ENCODE peak calls at places on chromosomes 12 and 14, in four cellular contexts. One of them, this sample, is unnamed.

GRCh38 chr12:49295087-49296001 is at the start of gene PRPH:
- DNase-seq in IMR-90: no peak
- DNase-seq in H1: peak
- DNase-seq in mesendoderm: peak
- DNase-seq in this sample: peak

GRCh38 chr14:69580009-69580577 is 5.4 kb upstream of the CCDC177 start:
- DNase-seq in IMR-90: peak
- DNase-seq in H1: peak
- DNase-seq in mesendoderm: peak
- DNase-seq in this sample: peak

GRCh38 chr12:49950310-49951251 is at the start of gene AQP2:
- DNase-seq in IMR-90: no peak
- DNase-seq in H1: no peak
- DNase-seq in mesendoderm: peak
- DNase-seq in this sample: no peak

GRCh38 chr12:1777798-1778197 is 42.6 kb upstream of the LRTM2 start:
- DNase-seq in IMR-90: peak
- DNase-seq in H1: no peak
- DNase-seq in mesendoderm: no peak
- DNase-seq in this sample: no peak

GRCh38 chr12:52800259-52800917 is 4.5 kb upstream of the KRT3 start:
- DNase-seq in IMR-90: no peak
- DNase-seq in H1: no peak
- DNase-seq in mesendoderm: no peak
- DNase-seq in this sample: no peak

GRCh38 chr12:51480978-51481377 is 56.3 kb downstream of the SLC4A8 start:
- DNase-seq in IMR-90: no peak
- DNase-seq in H1: no peak
- DNase-seq in mesendoderm: no peak
- DNase-seq in this sample: no peak

GRCh38 chr14:28141662-28142061 is 624.9 kb upstream of the FOXG1 start:
- DNase-seq in IMR-90: no peak
- DNase-seq in H1: no peak
- DNase-seq in mesendoderm: no peak
- DNase-seq in this sample: no peak

GRCh38 chr14:103097994-103098957 is 3.8 kb downstream of the EXOC3L4 start:
- DNase-seq in IMR-90: no peak
- DNase-seq in H1: no peak
- DNase-seq in mesendoderm: no peak
- DNase-seq in this sample: no peak

GRCh38 chr12:9646794-9647622 is 22.5 kb upstream of the CLEC2D start:
- DNase-seq in IMR-90: peak
- DNase-seq in H1: no peak
- DNase-seq in mesendoderm: peak
- DNase-seq in this sample: no peak

GRCh38 chr12:108966378-108967151 is 54.3 kb downstream of the SVOP start:
- DNase-seq in IMR-90: no peak
- DNase-seq in H1: no peak
- DNase-seq in mesendoderm: no peak
- DNase-seq in this sample: no peak

GRCh38 chr12:112716099-112717093 is 75.2 kb upstream of the RPH3A start:
- DNase-seq in IMR-90: no peak
- DNase-seq in H1: peak
- DNase-seq in mesendoderm: peak
- DNase-seq in this sample: peak

GRCh38 chr12:28574746-28575592 is 384.7 kb downstream of the CCDC91 start:
- DNase-seq in IMR-90: no peak
- DNase-seq in H1: no peak
- DNase-seq in mesendoderm: no peak
- DNase-seq in this sample: no peak

GRCh38 chr12:30399859-30400258 is 295.8 kb downstream of the IPO8 start:
- DNase-seq in IMR-90: no peak
- DNase-seq in H1: no peak
- DNase-seq in mesendoderm: no peak
- DNase-seq in this sample: no peak

GRCh38 chr14:67420102-67420739 is 8.3 kb upstream of the PLEK2 start:
- DNase-seq in IMR-90: no peak
- DNase-seq in H1: peak
- DNase-seq in mesendoderm: peak
- DNase-seq in this sample: peak

GRCh38 chr12:115313929-115314328 is 630.0 kb upstream of the TBX3 start:
- DNase-seq in IMR-90: peak
- DNase-seq in H1: no peak
- DNase-seq in mesendoderm: peak
- DNase-seq in this sample: no peak

GRCh38 chr12:66692170-66692569 is 13.3 kb upstream of the GRIP1 start:
- DNase-seq in IMR-90: no peak
- DNase-seq in H1: no peak
- DNase-seq in mesendoderm: no peak
- DNase-seq in this sample: no peak

GRCh38 chr14:53715390-53715730 is 241.3 kb downstream of the BMP4 start:
- DNase-seq in IMR-90: peak
- DNase-seq in H1: no peak
- DNase-seq in mesendoderm: no peak
- DNase-seq in this sample: no peak

GRCh38 chr12:93048646-93049045 is 119.6 kb upstream of the EEA1 start:
- DNase-seq in IMR-90: no peak
- DNase-seq in H1: no peak
- DNase-seq in mesendoderm: no peak
- DNase-seq in this sample: no peak

GRCh38 chr12:2052861-2053674 is at the start of gene CACNA1C:
- DNase-seq in IMR-90: peak
- DNase-seq in H1: peak
- DNase-seq in mesendoderm: peak
- DNase-seq in this sample: peak

GRCh38 chr12:14410841-14411569 is 45.5 kb downstream of the ATF7IP start:
- DNase-seq in IMR-90: no peak
- DNase-seq in H1: no peak
- DNase-seq in mesendoderm: no peak
- DNase-seq in this sample: no peak

GRCh38 chr12:95548056-95548538 is 3.2 kb downstream of the USP44 start:
- DNase-seq in IMR-90: no peak
- DNase-seq in H1: peak
- DNase-seq in mesendoderm: peak
- DNase-seq in this sample: peak

GRCh38 chr12:104521731-104522130 is 65.0 kb downstream of the CHST11 start:
- DNase-seq in IMR-90: peak
- DNase-seq in H1: no peak
- DNase-seq in mesendoderm: no peak
- DNase-seq in this sample: no peak

GRCh38 chr14:50045039-50045711 is 71.2 kb downstream of the VCPKMT start:
- DNase-seq in IMR-90: peak
- DNase-seq in H1: no peak
- DNase-seq in mesendoderm: no peak
- DNase-seq in this sample: no peak

GRCh38 chr12:38523920-38524319 is 207.3 kb downstream of the ALG10B start:
- DNase-seq in IMR-90: no peak
- DNase-seq in H1: no peak
- DNase-seq in mesendoderm: no peak
- DNase-seq in this sample: no peak

GRCh38 chr14:22544406-22544805 is 44.6 kb downstream of the DAD1 start:
- DNase-seq in IMR-90: no peak
- DNase-seq in H1: no peak
- DNase-seq in mesendoderm: no peak
- DNase-seq in this sample: no peak

GRCh38 chr12:57883700-57884099 is 37.2 kb upstream of the CTDSP2 start:
- DNase-seq in IMR-90: no peak
- DNase-seq in H1: no peak
- DNase-seq in mesendoderm: no peak
- DNase-seq in this sample: no peak

GRCh38 chr14:81137316-81137715 is 83.4 kb downstream of the GTF2A1 start:
- DNase-seq in IMR-90: peak
- DNase-seq in H1: no peak
- DNase-seq in mesendoderm: peak
- DNase-seq in this sample: no peak

GRCh38 chr12:51873251-51873994 is 14.5 kb upstream of the ANKRD33 start:
- DNase-seq in IMR-90: no peak
- DNase-seq in H1: no peak
- DNase-seq in mesendoderm: no peak
- DNase-seq in this sample: no peak

GRCh38 chr12:48512855-48513254 is 12.6 kb upstream of the OR8S1 start:
- DNase-seq in IMR-90: no peak
- DNase-seq in H1: no peak
- DNase-seq in mesendoderm: no peak
- DNase-seq in this sample: no peak

GRCh38 chr12:65656904-65657351 is 167.4 kb upstream of the HMGA2 start:
- DNase-seq in IMR-90: peak
- DNase-seq in H1: no peak
- DNase-seq in mesendoderm: no peak
- DNase-seq in this sample: no peak

GRCh38 chr14:101781240-101782061 is 19.9 kb downstream of the PPP2R5C start:
- DNase-seq in IMR-90: no peak
- DNase-seq in H1: peak
- DNase-seq in mesendoderm: peak
- DNase-seq in this sample: no peak

GRCh38 chr12:96714199-96714598 is 192.9 kb upstream of the NEDD1 start:
- DNase-seq in IMR-90: no peak
- DNase-seq in H1: no peak
- DNase-seq in mesendoderm: no peak
- DNase-seq in this sample: no peak

GRCh38 chr14:65356327-65356836 is 56.1 kb upstream of the FUT8 start:
- DNase-seq in IMR-90: peak
- DNase-seq in H1: no peak
- DNase-seq in mesendoderm: peak
- DNase-seq in this sample: peak

GRCh38 chr14:102911541-102911951 is 10.9 kb upstream of the AMN start:
- DNase-seq in IMR-90: no peak
- DNase-seq in H1: no peak
- DNase-seq in mesendoderm: no peak
- DNase-seq in this sample: no peak

GRCh38 chr12:131005161-131006035 is 51.7 kb downstream of the ADGRD1 start:
- DNase-seq in IMR-90: no peak
- DNase-seq in H1: no peak
- DNase-seq in mesendoderm: no peak
- DNase-seq in this sample: no peak

GRCh38 chr12:50110762-50111416 is 1.1 kb upstream of the COX14 start:
- DNase-seq in IMR-90: peak
- DNase-seq in H1: peak
- DNase-seq in mesendoderm: peak
- DNase-seq in this sample: peak

GRCh38 chr12:69932154-69932553 is 107.1 kb downstream of the MYRFL start:
- DNase-seq in IMR-90: no peak
- DNase-seq in H1: no peak
- DNase-seq in mesendoderm: peak
- DNase-seq in this sample: peak

GRCh38 chr14:76870146-76870545 is 43.9 kb downstream of the LRRC74A start:
- DNase-seq in IMR-90: no peak
- DNase-seq in H1: no peak
- DNase-seq in mesendoderm: peak
- DNase-seq in this sample: peak

GRCh38 chr12:121030576-121031212 is 8.4 kb downstream of the OASL start:
- DNase-seq in IMR-90: no peak
- DNase-seq in H1: no peak
- DNase-seq in mesendoderm: no peak
- DNase-seq in this sample: no peak
- H4K5ac ChIP-seq in IMR-90: no peak
- H4K5ac ChIP-seq in H1: no peak
- H4K5ac ChIP-seq in mesendoderm: no peak
- H4K5ac ChIP-seq in this sample: no peak

GRCh38 chr12:127787544-127787943 is 479.4 kb upstream of the TMEM132C start:
- DNase-seq in IMR-90: no peak
- DNase-seq in H1: no peak
- DNase-seq in mesendoderm: no peak
- DNase-seq in this sample: no peak
- H4K5ac ChIP-seq in IMR-90: no peak
- H4K5ac ChIP-seq in H1: no peak
- H4K5ac ChIP-seq in mesendoderm: no peak
- H4K5ac ChIP-seq in this sample: no peak

GRCh38 chr12:23775208-23775607 is 174.3 kb downstream of the SOX5 start:
- DNase-seq in IMR-90: no peak
- DNase-seq in H1: no peak
- DNase-seq in mesendoderm: no peak
- DNase-seq in this sample: no peak
- H4K5ac ChIP-seq in IMR-90: no peak
- H4K5ac ChIP-seq in H1: no peak
- H4K5ac ChIP-seq in mesendoderm: no peak
- H4K5ac ChIP-seq in this sample: no peak

DNA sequence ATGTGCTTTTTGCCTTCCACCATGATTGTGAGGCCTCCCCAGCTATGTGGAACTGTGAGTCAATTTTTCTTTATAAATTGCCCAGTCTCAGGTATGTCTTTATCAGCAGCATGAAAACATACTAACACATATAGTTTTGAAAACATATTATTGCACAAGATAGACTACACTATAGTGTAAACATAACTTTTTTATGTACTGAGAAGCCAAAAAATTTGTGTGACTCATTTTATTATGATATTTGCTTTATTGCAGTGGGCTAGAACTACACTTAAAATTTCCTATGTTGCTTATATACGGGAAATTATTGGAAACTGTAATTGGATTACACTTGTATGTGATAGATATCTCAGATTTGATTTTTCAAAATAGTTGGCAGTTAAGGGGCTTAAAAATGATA is 885.5 kb upstream of the FBXO33 start:
- DNase-seq in IMR-90: no peak
- DNase-seq in H1: no peak
- DNase-seq in mesendoderm: no peak
- DNase-seq in this sample: no peak
- H4K5ac ChIP-seq in IMR-90: no peak
- H4K5ac ChIP-seq in H1: no peak
- H4K5ac ChIP-seq in mesendoderm: no peak
- H4K5ac ChIP-seq in this sample: no peak

DNA sequence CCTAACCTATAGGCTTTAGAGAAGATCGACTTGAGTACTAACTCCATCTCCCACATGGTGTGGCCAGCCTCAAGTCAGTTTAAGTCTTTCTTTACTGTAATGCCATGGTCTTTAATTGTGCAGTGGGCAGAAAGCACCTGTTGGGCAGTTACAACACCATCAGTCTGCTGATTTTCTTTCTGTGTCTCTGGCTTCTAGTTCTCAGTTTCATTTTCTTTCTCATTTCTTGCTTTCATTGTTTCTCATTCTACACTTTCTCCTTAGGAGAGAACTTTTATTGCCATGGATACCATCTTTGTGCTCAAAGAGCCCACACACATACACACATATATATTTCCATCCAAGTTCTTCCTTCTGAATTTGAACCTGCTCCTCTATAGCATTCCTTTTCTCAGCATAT is 96.1 kb upstream of the SLC16A7 start:
- DNase-seq in IMR-90: no peak
- DNase-seq in H1: no peak
- DNase-seq in mesendoderm: no peak
- DNase-seq in this sample: no peak
- H4K5ac ChIP-seq in IMR-90: no peak
- H4K5ac ChIP-seq in H1: no peak
- H4K5ac ChIP-seq in mesendoderm: no peak
- H4K5ac ChIP-seq in this sample: no peak